ENCODE peak calls at places on chromosomes 13 and 19, in four cellular contexts. Y, R, G and T are unnamed samples.
A peak's percentile ranks its signal among the peaks of the same experiment; 100 is the strongest.

GRCh38 chr19:6005321-6006069 is 27.6 kb upstream of the RANBP3 start:
- DNase-seq in Y (no peak), R (no peak), G (no peak), T (no peak)

GRCh38 chr19:45126654-45127053 is 33.7 kb downstream of the PPP1R37 start:
- DNase-seq in Y (no peak), R (no peak), G (no peak), T (no peak)

GRCh38 chr19:40320558-40320935 is 27.6 kb downstream of the C19orf47 start:
- DNase-seq in Y (no peak), R (no peak), G (no peak), T (no peak)

GRCh38 chr19:18763674-18764590 is 27.2 kb downstream of the COMP start:
- DNase-seq in Y (peak; percentile 49), R (peak; percentile 48), G (no peak), T (no peak)

GRCh38 chr19:49145485-49146407 is 9.4 kb downstream of the HRC start:
- DNase-seq in Y (peak; percentile 73), R (peak; percentile 18), G (peak; percentile 90), T (peak; percentile 63)

GRCh38 chr13:63311587-63311986 is 1895.9 kb upstream of the PCDH20 start:
- DNase-seq in Y (no peak), R (no peak), G (no peak), T (no peak)

GRCh38 chr19:10830370-10830769 is 5.6 kb downstream of the TMED1 start:
- DNase-seq in Y (no peak), R (no peak), G (no peak), T (no peak)

GRCh38 chr19:17703823-17704463 is 15.3 kb upstream of the MAP1S start:
- DNase-seq in Y (peak; percentile 35), R (no peak), G (peak; percentile 73), T (peak; percentile 19)

GRCh38 chr19:34818270-34818669 is 45.3 kb upstream of the ZNF599 start:
- DNase-seq in Y (no peak), R (no peak), G (no peak), T (no peak)

GRCh38 chr13:98184796-98185195 is 7.7 kb upstream of the RNF113B start:
- DNase-seq in Y (no peak), R (no peak), G (no peak), T (no peak)

GRCh38 chr19:56840452-56841193 is at the start of the genes PEG3 and ZIM2:
- DNase-seq in Y (no peak), R (no peak), G (no peak), T (no peak)

GRCh38 chr19:17910776-17911360 is 21.9 kb upstream of the CCDC124 start:
- DNase-seq in Y (no peak), R (no peak), G (no peak), T (no peak)

GRCh38 chr19:45097776-45098520 is 5.0 kb downstream of the PPP1R37 start:
- DNase-seq in Y (no peak), R (peak; percentile 45), G (no peak), T (no peak)

GRCh38 chr19:17104679-17105078 is 29.1 kb downstream of the MYO9B start:
- DNase-seq in Y (no peak), R (no peak), G (no peak), T (no peak)

GRCh38 chr19:11378319-11379189 is 4.1 kb downstream of the SWSAP1 start:
- DNase-seq in Y (peak; percentile 56), R (no peak), G (no peak), T (no peak)

GRCh38 chr13:48078251-48078656 is 16.6 kb downstream of the MED4 start:
- DNase-seq in Y (peak; percentile 72), R (no peak), G (peak; percentile 83), T (peak; percentile 75)

GRCh38 chr13:59274958-59275727 is 888.6 kb downstream of the DIAPH3 start:
- DNase-seq in Y (no peak), R (no peak), G (no peak), T (no peak)

GRCh38 chr13:39930544-39931444 is 275.3 kb downstream of the COG6 start:
- DNase-seq in Y (no peak), R (no peak), G (no peak), T (peak; percentile 51)

GRCh38 chr13:24265453-24265852 is 43.9 kb upstream of the C1QTNF9 start:
- DNase-seq in Y (no peak), R (no peak), G (no peak), T (no peak)

GRCh38 chr19:47863514-47863936 is 4.5 kb downstream of the TPRX2 start:
- DNase-seq in Y (peak; percentile 78), R (peak; percentile 60), G (peak; percentile 85), T (peak; percentile 63)

GRCh38 chr13:21322304-21322965 is 136.7 kb downstream of the ZDHHC20 start:
- DNase-seq in Y (no peak), R (no peak), G (no peak), T (no peak)

GRCh38 chr13:60453490-60453889 is 56.5 kb downstream of the TDRD3 start:
- DNase-seq in Y (no peak), R (no peak), G (no peak), T (no peak)

GRCh38 chr13:71864981-71865857 is 1.8 kb downstream of the DACH1 start:
- DNase-seq in Y (no peak), R (no peak), G (no peak), T (no peak)

GRCh38 chr13:41614671-41615519 is 157.5 kb downstream of the RGCC start:
- DNase-seq in Y (no peak), R (no peak), G (no peak), T (no peak)

GRCh38 chr13:20559659-20560356 is 7.1 kb upstream of the IFT88 start:
- DNase-seq in Y (no peak), R (no peak), G (no peak), T (no peak)

GRCh38 chr13:32824061-32824460 is 192.2 kb upstream of the KL start:
- DNase-seq in Y (no peak), R (no peak), G (no peak), T (no peak)

GRCh38 chr13:48402325-48402962 is 10.5 kb downstream of the LPAR6 start:
- DNase-seq in Y (no peak), R (no peak), G (no peak), T (no peak)

GRCh38 chr13:94384217-94384905 is 95.1 kb downstream of the DCT start:
- DNase-seq in Y (no peak), R (no peak), G (no peak), T (no peak)

GRCh38 chr19:2653717-2654584 is 48.5 kb downstream of the GNG7 start:
- DNase-seq in Y (no peak), R (no peak), G (no peak), T (no peak)

GRCh38 chr13:110676511-110677204 is 29.3 kb downstream of the CARS2 start:
- DNase-seq in Y (peak; percentile 77), R (no peak), G (peak; percentile 82), T (peak; percentile 19)

GRCh38 chr13:87355451-87355850 is 315.7 kb upstream of the SLITRK5 start:
- DNase-seq in Y (no peak), R (no peak), G (no peak), T (no peak)

GRCh38 chr13:77310161-77310560 is 16.7 kb downstream of the MYCBP2 start:
- DNase-seq in Y (no peak), R (no peak), G (no peak), T (no peak)

GRCh38 chr19:6528544-6529121 is 2.2 kb upstream of the TNFSF9 start:
- DNase-seq in Y (peak; percentile 64), R (no peak), G (peak; percentile 84), T (no peak)

GRCh38 chr19:1847684-1848398 is 442 bp downstream of the REXO1 start:
- DNase-seq in Y (peak; percentile 49), R (no peak), G (peak; percentile 53), T (no peak)

GRCh38 chr19:46009530-46010510 is 13.0 kb downstream of the PGLYRP1 start:
- DNase-seq in Y (peak; percentile 54), R (peak; percentile 47), G (peak; percentile 78), T (peak; percentile 30)

GRCh38 chr13:32736648-32737047 is 150.4 kb downstream of the PDS5B start:
- DNase-seq in Y (no peak), R (no peak), G (no peak), T (no peak)

GRCh38 chr19:57171551-57172081 is 4.3 kb upstream of the DUXA start:
- DNase-seq in Y (peak; percentile 59), R (no peak), G (no peak), T (no peak)

GRCh38 chr13:51803018-51803417 is 945 bp downstream of the DHRS12 start:
- DNase-seq in Y (peak; percentile 9), R (no peak), G (no peak), T (no peak)